ENCODE peak calls at places on chromosomes 4 and X, in eight cellular contexts. One of them, this sample, is unnamed.

GRCh38 chr4:137370206-137370633 is 162.1 kb downstream of the PCDH18 start:
- DNase-seq in osteoblast: no peak
- DNase-seq in HCT116: no peak
- DNase-seq in fibroblast of lung: peak
- DNase-seq in mammary epithelial cell: peak
- DNase-seq in A549: no peak
- DNase-seq in K562: no peak
- DNase-seq in GM23338: no peak
- DNase-seq in this sample: no peak

GRCh38 chrX:34849371-34849770 is 93.2 kb upstream of the FAM47B start:
- DNase-seq in fibroblast of lung: peak
- DNase-seq in mammary epithelial cell: peak
- DNase-seq in A549: no peak
- DNase-seq in HCT116: no peak
- DNase-seq in K562: no peak
- DNase-seq in GM23338: no peak
- DNase-seq in osteoblast: no peak
- DNase-seq in this sample: no peak

GRCh38 chr4:140090215-140090731 is 63.7 kb downstream of the MAML3 start:
- DNase-seq in HCT116: no peak
- DNase-seq in fibroblast of lung: no peak
- DNase-seq in A549: peak
- DNase-seq in osteoblast: no peak
- DNase-seq in K562: no peak
- DNase-seq in GM23338: no peak
- DNase-seq in mammary epithelial cell: peak
- DNase-seq in this sample: no peak

GRCh38 chr4:11842620-11843263 is 414.0 kb upstream of the HS3ST1 start:
- DNase-seq in HCT116: no peak
- DNase-seq in K562: no peak
- DNase-seq in mammary epithelial cell: no peak
- DNase-seq in A549: no peak
- DNase-seq in osteoblast: no peak
- DNase-seq in GM23338: no peak
- DNase-seq in fibroblast of lung: no peak
- DNase-seq in this sample: no peak

GRCh38 chr4:118760493-118760892 is 75.3 kb downstream of the METTL14 start:
- DNase-seq in GM23338: no peak
- DNase-seq in mammary epithelial cell: no peak
- DNase-seq in fibroblast of lung: no peak
- DNase-seq in K562: no peak
- DNase-seq in osteoblast: no peak
- DNase-seq in HCT116: no peak
- DNase-seq in A549: no peak
- DNase-seq in this sample: no peak

GRCh38 chrX:70219938-70220764 is 14.3 kb upstream of the AWAT1 start:
- DNase-seq in mammary epithelial cell: peak
- DNase-seq in HCT116: peak
- DNase-seq in osteoblast: peak
- DNase-seq in A549: peak
- DNase-seq in GM23338: no peak
- DNase-seq in fibroblast of lung: peak
- DNase-seq in K562: peak
- DNase-seq in this sample: no peak

GRCh38 chrX:108250654-108251579 is 159.3 kb downstream of the ATG4A start:
- DNase-seq in K562: no peak
- DNase-seq in HCT116: no peak
- DNase-seq in A549: no peak
- DNase-seq in mammary epithelial cell: no peak
- DNase-seq in fibroblast of lung: no peak
- DNase-seq in osteoblast: no peak
- DNase-seq in GM23338: no peak
- DNase-seq in this sample: peak

GRCh38 chr4:721261-722171 is 15.9 kb downstream of the PCGF3 start:
- DNase-seq in A549: no peak
- DNase-seq in fibroblast of lung: peak
- DNase-seq in K562: no peak
- DNase-seq in osteoblast: peak
- DNase-seq in GM23338: no peak
- DNase-seq in mammary epithelial cell: peak
- DNase-seq in HCT116: no peak
- DNase-seq in this sample: no peak

GRCh38 chr4:337932-338758 is 531 bp downstream of the ZNF141 start:
- DNase-seq in osteoblast: peak
- DNase-seq in K562: no peak
- DNase-seq in fibroblast of lung: peak
- DNase-seq in GM23338: no peak
- DNase-seq in mammary epithelial cell: peak
- DNase-seq in A549: peak
- DNase-seq in HCT116: no peak
- DNase-seq in this sample: no peak

GRCh38 chr4:98793658-98794057 is 135.2 kb upstream of the TSPAN5 start:
- DNase-seq in A549: no peak
- DNase-seq in osteoblast: no peak
- DNase-seq in mammary epithelial cell: peak
- DNase-seq in fibroblast of lung: no peak
- DNase-seq in K562: no peak
- DNase-seq in HCT116: no peak
- DNase-seq in GM23338: no peak
- DNase-seq in this sample: no peak

GRCh38 chr4:139177049-139177887 is at the start of gene ELF2:
- DNase-seq in osteoblast: peak
- DNase-seq in mammary epithelial cell: peak
- DNase-seq in HCT116: peak
- DNase-seq in fibroblast of lung: peak
- DNase-seq in GM23338: peak
- DNase-seq in A549: peak
- DNase-seq in K562: peak
- DNase-seq in this sample: peak

GRCh38 chr4:101864660-101865059 is 74.1 kb downstream of the BANK1 start:
- DNase-seq in GM23338: no peak
- DNase-seq in mammary epithelial cell: no peak
- DNase-seq in osteoblast: no peak
- DNase-seq in fibroblast of lung: no peak
- DNase-seq in K562: no peak
- DNase-seq in A549: no peak
- DNase-seq in HCT116: no peak
- DNase-seq in this sample: no peak

GRCh38 chrX:48511561-48511960 is 2.8 kb downstream of the PORCN start:
- DNase-seq in fibroblast of lung: no peak
- DNase-seq in A549: peak
- DNase-seq in HCT116: no peak
- DNase-seq in K562: no peak
- DNase-seq in mammary epithelial cell: no peak
- DNase-seq in osteoblast: peak
- DNase-seq in GM23338: peak
- DNase-seq in this sample: peak

GRCh38 chr4:53706422-53707032 is 115.2 kb upstream of the LNX1 start:
- DNase-seq in mammary epithelial cell: peak
- DNase-seq in A549: peak
- DNase-seq in K562: peak
- DNase-seq in osteoblast: peak
- DNase-seq in HCT116: peak
- DNase-seq in fibroblast of lung: peak
- DNase-seq in GM23338: peak
- DNase-seq in this sample: peak
- TF ChIP-seq CTCF in mammary epithelial cell: peak
- TF ChIP-seq CTCF in A549: peak
- TF ChIP-seq CTCF in K562: peak
- TF ChIP-seq CTCF in osteoblast: peak
- TF ChIP-seq CTCF in HCT116: peak
- TF ChIP-seq CTCF in fibroblast of lung: peak
- TF ChIP-seq CTCF in GM23338: peak
- TF ChIP-seq CTCF in this sample: peak

GRCh38 chr4:183908284-183908683 is 3.2 kb downstream of the STOX2 start:
- DNase-seq in mammary epithelial cell: no peak
- DNase-seq in GM23338: no peak
- DNase-seq in HCT116: no peak
- DNase-seq in A549: no peak
- DNase-seq in K562: no peak
- DNase-seq in fibroblast of lung: no peak
- DNase-seq in osteoblast: peak
- DNase-seq in this sample: peak

GRCh38 chr4:183905081-183905592 is at the start of gene STOX2:
- DNase-seq in fibroblast of lung: peak
- DNase-seq in A549: peak
- DNase-seq in mammary epithelial cell: peak
- DNase-seq in GM23338: peak
- DNase-seq in K562: no peak
- DNase-seq in HCT116: no peak
- DNase-seq in osteoblast: peak
- DNase-seq in this sample: peak

GRCh38 chr4:183906486-183906735 is 1.3 kb downstream of the STOX2 start:
- DNase-seq in A549: no peak
- DNase-seq in GM23338: no peak
- DNase-seq in osteoblast: no peak
- DNase-seq in mammary epithelial cell: no peak
- DNase-seq in HCT116: no peak
- DNase-seq in fibroblast of lung: no peak
- DNase-seq in K562: no peak
- DNase-seq in this sample: no peak

GRCh38 chr4:183905593-183906485 is 732 bp downstream of the STOX2 start:
- DNase-seq in A549: peak
- DNase-seq in GM23338: peak
- DNase-seq in fibroblast of lung: peak
- DNase-seq in mammary epithelial cell: peak
- DNase-seq in K562: no peak
- DNase-seq in HCT116: no peak
- DNase-seq in osteoblast: no peak
- DNase-seq in this sample: peak

DNA sequence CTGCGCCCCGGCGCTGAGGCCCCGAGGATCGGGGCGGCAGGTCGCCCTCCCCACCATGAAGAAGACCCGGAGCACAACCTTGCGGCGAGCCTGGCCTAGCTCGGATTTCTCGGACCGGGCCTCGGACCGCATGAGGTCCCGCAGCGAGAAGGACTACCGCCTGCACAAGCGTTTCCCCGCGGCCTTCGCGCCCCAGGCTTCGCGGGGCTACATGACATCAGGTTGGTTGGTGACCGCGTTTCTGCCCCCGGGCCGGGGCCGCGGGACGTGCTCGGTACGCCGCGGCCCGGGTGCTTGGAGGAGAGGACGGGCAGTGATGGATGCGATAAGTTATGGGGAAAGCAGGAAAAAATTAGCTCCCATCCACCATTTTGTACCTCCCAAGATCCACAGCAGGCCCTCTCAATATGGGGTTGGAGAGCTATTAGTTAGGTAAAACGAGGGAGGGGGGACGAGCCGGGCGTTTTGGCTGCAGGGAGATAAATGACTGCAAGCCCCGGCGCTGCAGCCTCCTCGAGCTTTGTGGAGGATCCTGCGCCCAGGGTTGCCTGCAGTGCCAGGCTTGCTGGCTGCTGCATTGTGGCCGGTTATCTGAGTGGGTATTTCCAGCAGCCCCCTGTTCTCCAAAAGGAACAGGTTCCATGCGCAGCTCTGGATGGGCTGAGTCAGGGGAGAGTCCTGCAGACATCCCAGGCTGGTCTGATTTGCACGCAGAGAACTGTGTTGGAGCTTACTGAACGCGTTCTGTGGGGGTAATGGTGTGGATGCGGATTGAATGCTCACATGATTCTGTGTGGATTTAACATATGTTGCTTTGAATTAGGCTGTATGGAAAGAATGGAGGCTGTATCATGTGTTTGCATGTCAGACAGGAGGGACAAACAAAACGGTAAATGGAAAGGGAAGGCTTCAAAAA is 1.9 kb downstream of the STOX2 start:
- DNase-seq in fibroblast of lung: peak
- DNase-seq in GM23338: peak
- DNase-seq in osteoblast: peak
- DNase-seq in K562: no peak
- DNase-seq in HCT116: no peak
- DNase-seq in mammary epithelial cell: no peak
- DNase-seq in A549: no peak
- DNase-seq in this sample: peak
- H3K4me2 ChIP-seq in fibroblast of lung: peak
- H3K4me2 ChIP-seq in GM23338: peak
- H3K4me2 ChIP-seq in osteoblast: no peak
- H3K4me2 ChIP-seq in K562: no peak
- H3K4me2 ChIP-seq in HCT116: no peak
- H3K4me2 ChIP-seq in mammary epithelial cell: peak
- H3K4me2 ChIP-seq in A549: peak
- H3K4me2 ChIP-seq in this sample: peak

GRCh38 chr4:64000241-64000640 is 409.0 kb downstream of the TECRL start:
- DNase-seq in fibroblast of lung: no peak
- DNase-seq in HCT116: no peak
- DNase-seq in GM23338: no peak
- DNase-seq in osteoblast: no peak
- DNase-seq in A549: no peak
- DNase-seq in K562: no peak
- DNase-seq in mammary epithelial cell: no peak
- DNase-seq in this sample: no peak
- H3K4me3 ChIP-seq in fibroblast of lung: no peak
- H3K4me3 ChIP-seq in HCT116: no peak
- H3K4me3 ChIP-seq in GM23338: no peak
- H3K4me3 ChIP-seq in osteoblast: no peak
- H3K4me3 ChIP-seq in A549: no peak
- H3K4me3 ChIP-seq in K562: no peak
- H3K4me3 ChIP-seq in mammary epithelial cell: no peak
- H3K4me3 ChIP-seq in this sample: no peak

GRCh38 chrX:53476371-53476770 is 42.2 kb upstream of the HSD17B10 start:
- DNase-seq in HCT116: no peak
- DNase-seq in GM23338: no peak
- DNase-seq in A549: peak
- DNase-seq in K562: no peak
- DNase-seq in mammary epithelial cell: peak
- DNase-seq in osteoblast: peak
- DNase-seq in fibroblast of lung: no peak
- DNase-seq in this sample: no peak

GRCh38 chrX:53481816-53482485 is 47.8 kb upstream of the HSD17B10 start:
- DNase-seq in mammary epithelial cell: peak
- DNase-seq in osteoblast: peak
- DNase-seq in A549: peak
- DNase-seq in K562: peak
- DNase-seq in fibroblast of lung: peak
- DNase-seq in GM23338: peak
- DNase-seq in HCT116: peak
- DNase-seq in this sample: peak

GRCh38 chrX:53479295-53479694 is 45.1 kb upstream of the HSD17B10 start:
- DNase-seq in fibroblast of lung: no peak
- DNase-seq in osteoblast: no peak
- DNase-seq in GM23338: peak
- DNase-seq in A549: peak
- DNase-seq in mammary epithelial cell: peak
- DNase-seq in K562: peak
- DNase-seq in HCT116: no peak
- DNase-seq in this sample: peak

GRCh38 chrX:53483838-53484420 is 49.8 kb upstream of the HSD17B10 start:
- DNase-seq in GM23338: no peak
- DNase-seq in HCT116: no peak
- DNase-seq in K562: no peak
- DNase-seq in osteoblast: peak
- DNase-seq in fibroblast of lung: peak
- DNase-seq in A549: no peak
- DNase-seq in mammary epithelial cell: peak
- DNase-seq in this sample: no peak

DNA sequence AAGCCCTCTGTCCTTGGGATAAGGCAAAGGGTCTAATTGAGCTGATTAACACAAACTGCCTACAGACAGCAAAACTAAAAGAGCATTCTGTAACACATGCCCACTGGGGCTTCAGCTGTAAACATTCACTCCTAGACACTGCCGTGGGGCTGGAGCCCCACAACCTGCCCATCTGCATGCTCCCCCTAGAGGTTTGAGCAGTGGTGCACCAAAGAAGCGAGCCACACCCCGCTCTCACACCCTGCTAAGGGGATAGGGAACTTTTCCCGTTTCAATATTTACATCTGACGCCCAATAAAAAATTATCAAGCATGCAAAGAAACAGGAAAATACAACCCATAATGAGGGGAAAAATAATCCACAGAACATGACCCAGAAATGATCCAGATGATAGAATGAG is 46.9 kb upstream of the HSD17B10 start:
- DNase-seq in osteoblast: no peak
- DNase-seq in GM23338: peak
- DNase-seq in mammary epithelial cell: no peak
- DNase-seq in HCT116: no peak
- DNase-seq in fibroblast of lung: no peak
- DNase-seq in K562: peak
- DNase-seq in A549: peak
- DNase-seq in this sample: peak
- TF ChIP-seq CTCF in osteoblast: peak
- TF ChIP-seq CTCF in GM23338: peak
- TF ChIP-seq CTCF in mammary epithelial cell: peak
- TF ChIP-seq CTCF in HCT116: peak
- TF ChIP-seq CTCF in fibroblast of lung: peak
- TF ChIP-seq CTCF in K562: peak
- TF ChIP-seq CTCF in A549: peak
- TF ChIP-seq CTCF in this sample: peak